ENCODE peak calls at places on chromosomes 16 and 17, in five cellular contexts. One of them, this sample, is unnamed.

GRCh38 chr16:15704545-15704987 is 54.5 kb downstream of the NDE1 start:
- DNase-seq in A549: peak; percentile 75
- DNase-seq in GM23338: peak; percentile 86
- DNase-seq in HL-60: peak; percentile 70
- DNase-seq in GM12878: no peak
- DNase-seq in this sample: peak; percentile 58

GRCh38 chr16:5615868-5616642 is 518.5 kb upstream of the EEF2KMT start:
- DNase-seq in A549: peak; percentile 58
- DNase-seq in GM23338: peak; percentile 88
- DNase-seq in HL-60: peak; percentile 32
- DNase-seq in GM12878: no peak
- DNase-seq in this sample: no peak

GRCh38 chr16:85996843-85997242 is 97.9 kb downstream of the IRF8 start:
- DNase-seq in A549: no peak
- DNase-seq in GM23338: no peak
- DNase-seq in HL-60: no peak
- DNase-seq in GM12878: no peak
- DNase-seq in this sample: no peak

GRCh38 chr17:41777579-41778188 is 8.8 kb downstream of the JUP start:
- DNase-seq in A549: peak; percentile 98
- DNase-seq in GM23338: no peak
- DNase-seq in HL-60: no peak
- DNase-seq in GM12878: no peak
- DNase-seq in this sample: peak; percentile 69

GRCh38 chr16:81703177-81704155 is 75.6 kb upstream of the PLCG2 start:
- DNase-seq in A549: peak; percentile 92
- DNase-seq in GM23338: peak; percentile 28
- DNase-seq in HL-60: no peak
- DNase-seq in GM12878: no peak
- DNase-seq in this sample: no peak

GRCh38 chr17:29615048-29615385 is 7.7 kb downstream of the CORO6 start:
- DNase-seq in A549: no peak
- DNase-seq in GM23338: peak; percentile 32
- DNase-seq in HL-60: peak; percentile 72
- DNase-seq in GM12878: no peak
- DNase-seq in this sample: no peak

GRCh38 chr17:20967776-20968175 is 75.0 kb downstream of the USP22 start:
- DNase-seq in A549: no peak
- DNase-seq in GM23338: no peak
- DNase-seq in HL-60: no peak
- DNase-seq in GM12878: no peak
- DNase-seq in this sample: no peak

GRCh38 chr16:85569615-85570212 is 43.4 kb upstream of the GSE1 start:
- DNase-seq in A549: no peak
- DNase-seq in GM23338: peak; percentile 66
- DNase-seq in HL-60: peak; percentile 87
- DNase-seq in GM12878: peak; percentile 74
- DNase-seq in this sample: no peak

GRCh38 chr16:35751191-35751941 is 2292.0 kb downstream of the TP53TG3F start:
- DNase-seq in A549: no peak
- DNase-seq in GM23338: no peak
- DNase-seq in HL-60: no peak
- DNase-seq in GM12878: no peak
- DNase-seq in this sample: no peak

GRCh38 chr17:1031711-1032110 is 34.8 kb downstream of the TIMM22 start:
- DNase-seq in A549: no peak
- DNase-seq in GM23338: peak; percentile 79
- DNase-seq in HL-60: no peak
- DNase-seq in GM12878: no peak
- DNase-seq in this sample: no peak

GRCh38 chr16:27434141-27435051 is 32.4 kb downstream of the IL21R start:
- DNase-seq in A549: no peak
- DNase-seq in GM23338: no peak
- DNase-seq in HL-60: no peak
- DNase-seq in GM12878: no peak
- DNase-seq in this sample: no peak

GRCh38 chr17:57535652-57536018 is 209.5 kb downstream of the CCDC182 start:
- DNase-seq in A549: peak; percentile 52
- DNase-seq in GM23338: no peak
- DNase-seq in HL-60: no peak
- DNase-seq in GM12878: no peak
- DNase-seq in this sample: no peak

GRCh38 chr17:46894476-46895151 is 28.3 kb upstream of the GOSR2 start:
- DNase-seq in A549: no peak
- DNase-seq in GM23338: peak; percentile 45
- DNase-seq in HL-60: no peak
- DNase-seq in GM12878: no peak
- DNase-seq in this sample: no peak

GRCh38 chr17:28324272-28324745 is 5.3 kb downstream of the TMEM97 start:
- DNase-seq in A549: peak; percentile 32
- DNase-seq in GM23338: no peak
- DNase-seq in HL-60: no peak
- DNase-seq in GM12878: no peak
- DNase-seq in this sample: no peak

GRCh38 chr16:57809276-57809793 is 7.0 kb upstream of the KIFC3 start:
- DNase-seq in A549: no peak
- DNase-seq in GM23338: no peak
- DNase-seq in HL-60: no peak
- DNase-seq in GM12878: no peak
- DNase-seq in this sample: no peak

GRCh38 chr17:55319933-55320593 is 55.3 kb downstream of the HLF start:
- DNase-seq in A549: no peak
- DNase-seq in GM23338: no peak
- DNase-seq in HL-60: no peak
- DNase-seq in GM12878: no peak
- DNase-seq in this sample: no peak

GRCh38 chr17:43714338-43715149 is 44.0 kb downstream of the SOST start:
- DNase-seq in A549: no peak
- DNase-seq in GM23338: no peak
- DNase-seq in HL-60: peak; percentile 6
- DNase-seq in GM12878: no peak
- DNase-seq in this sample: no peak

GRCh38 chr16:88448461-88449266 is 4.4 kb upstream of the ZFPM1 start:
- DNase-seq in A549: no peak
- DNase-seq in GM23338: no peak
- DNase-seq in HL-60: no peak
- DNase-seq in GM12878: no peak
- DNase-seq in this sample: no peak

GRCh38 chr17:62179525-62180161 is 114.6 kb upstream of the MED13 start:
- DNase-seq in A549: peak; percentile 92
- DNase-seq in GM23338: no peak
- DNase-seq in HL-60: no peak
- DNase-seq in GM12878: no peak
- DNase-seq in this sample: peak; percentile 27

GRCh38 chr17:1179635-1180433 is at the start of gene ABR:
- DNase-seq in A549: no peak
- DNase-seq in GM23338: peak; percentile 74
- DNase-seq in HL-60: no peak
- DNase-seq in GM12878: no peak
- DNase-seq in this sample: no peak

GRCh38 chr16:13289515-13289914 is 388.1 kb downstream of the SHISA9 start:
- DNase-seq in A549: no peak
- DNase-seq in GM23338: no peak
- DNase-seq in HL-60: no peak
- DNase-seq in GM12878: peak; percentile 17
- DNase-seq in this sample: no peak

GRCh38 chr17:14282700-14283099 is 18.2 kb upstream of the HS3ST3B1 start:
- DNase-seq in A549: no peak
- DNase-seq in GM23338: no peak
- DNase-seq in HL-60: no peak
- DNase-seq in GM12878: no peak
- DNase-seq in this sample: no peak

GRCh38 chr16:85249418-85249817 is 137.1 kb upstream of the CIBAR2 start:
- DNase-seq in A549: no peak
- DNase-seq in GM23338: no peak
- DNase-seq in HL-60: no peak
- DNase-seq in GM12878: no peak
- DNase-seq in this sample: no peak

GRCh38 chr16:85372627-85373372 is 240.3 kb upstream of the GSE1 start:
- DNase-seq in A549: peak; percentile 52
- DNase-seq in GM23338: no peak
- DNase-seq in HL-60: peak; percentile 71
- DNase-seq in GM12878: no peak
- DNase-seq in this sample: no peak

GRCh38 chr17:75260679-75261335 is 599 bp downstream of the GGA3 start:
- DNase-seq in A549: no peak
- DNase-seq in GM23338: peak; percentile 56
- DNase-seq in HL-60: no peak
- DNase-seq in GM12878: no peak
- DNase-seq in this sample: no peak

GRCh38 chr17:27513849-27514248 is 57.6 kb downstream of the KSR1 start:
- DNase-seq in A549: no peak
- DNase-seq in GM23338: no peak
- DNase-seq in HL-60: no peak
- DNase-seq in GM12878: no peak
- DNase-seq in this sample: no peak

GRCh38 chr16:23134274-23134673 is 15.0 kb downstream of the USP31 start:
- DNase-seq in A549: no peak
- DNase-seq in GM23338: no peak
- DNase-seq in HL-60: no peak
- DNase-seq in GM12878: no peak
- DNase-seq in this sample: no peak

GRCh38 chr17:50638851-50639767 is 4.4 kb downstream of the ABCC3 start:
- DNase-seq in A549: peak; percentile 100
- DNase-seq in GM23338: no peak
- DNase-seq in HL-60: no peak
- DNase-seq in GM12878: no peak
- DNase-seq in this sample: peak; percentile 96

GRCh38 chr17:33451221-33451620 is 158.1 kb upstream of the ASIC2 start:
- DNase-seq in A549: no peak
- DNase-seq in GM23338: no peak
- DNase-seq in HL-60: no peak
- DNase-seq in GM12878: no peak
- DNase-seq in this sample: no peak

DNA sequence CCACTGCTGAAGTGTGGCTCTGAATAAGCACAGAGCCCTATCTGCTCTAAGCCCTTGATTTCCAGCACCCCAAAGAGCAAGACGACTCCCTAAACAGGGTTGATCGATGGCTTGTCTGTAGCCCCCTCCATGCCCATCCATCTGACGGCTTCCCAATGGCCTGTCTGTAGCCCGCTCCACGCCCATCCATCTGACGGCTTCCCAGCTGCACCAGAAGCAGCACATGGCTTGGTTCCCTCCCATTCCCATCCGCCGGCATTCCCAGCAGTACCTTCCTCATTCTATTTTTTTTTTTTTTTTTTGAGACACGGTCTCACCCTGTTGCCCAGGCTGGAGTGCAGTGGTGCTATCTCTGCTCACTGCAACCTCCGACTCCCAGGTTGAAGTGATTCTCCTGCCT is 64.5 kb downstream of the RBFOX3 start:
- DNase-seq in A549: no peak
- DNase-seq in GM23338: no peak
- DNase-seq in HL-60: no peak
- DNase-seq in GM12878: no peak
- DNase-seq in this sample: no peak
- TF ChIP-seq REST in A549: no peak
- TF ChIP-seq REST in GM23338: no peak
- TF ChIP-seq REST in HL-60: no peak
- TF ChIP-seq REST in GM12878: no peak
- TF ChIP-seq REST in this sample: no peak

GRCh38 chr17:7636192-7636591 is 6.3 kb downstream of the SHBG start:
- DNase-seq in A549: no peak
- DNase-seq in GM23338: no peak
- DNase-seq in HL-60: no peak
- DNase-seq in GM12878: no peak
- DNase-seq in this sample: no peak

GRCh38 chr17:7631398-7632380 is 1.8 kb downstream of the SHBG start:
- DNase-seq in A549: no peak
- DNase-seq in GM23338: no peak
- DNase-seq in HL-60: no peak
- DNase-seq in GM12878: no peak
- DNase-seq in this sample: no peak

GRCh38 chr17:7632492-7632894 is 2.6 kb downstream of the SHBG start:
- DNase-seq in A549: peak; percentile 71
- DNase-seq in GM23338: peak; percentile 86
- DNase-seq in HL-60: no peak
- DNase-seq in GM12878: no peak
- DNase-seq in this sample: no peak

GRCh38 chr17:7633093-7633492 is 3.2 kb downstream of the SHBG start:
- DNase-seq in A549: peak; percentile 29
- DNase-seq in GM23338: peak; percentile 51
- DNase-seq in HL-60: no peak
- DNase-seq in GM12878: no peak
- DNase-seq in this sample: no peak

DNA sequence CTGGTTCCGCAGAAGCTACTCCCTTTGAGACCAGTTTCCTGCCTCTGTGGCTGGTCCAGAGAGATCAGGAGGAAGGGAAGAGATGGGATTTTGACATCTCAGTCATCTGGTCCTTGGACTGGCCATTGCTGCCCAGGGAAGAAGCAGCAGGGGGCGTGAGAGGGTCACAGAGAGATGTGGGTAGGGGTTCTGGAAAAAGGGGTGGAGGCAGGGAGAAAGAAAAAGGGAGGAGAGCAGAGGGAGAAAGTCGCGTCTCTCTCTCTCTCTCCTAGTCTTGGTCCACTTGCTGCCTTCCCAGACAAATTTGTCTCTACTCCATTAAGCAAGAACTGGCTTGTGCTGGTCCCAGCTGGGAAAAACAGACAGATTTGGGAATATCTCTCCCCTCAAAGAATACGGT is 4.4 kb downstream of the SHBG start:
- DNase-seq in A549: peak; percentile 71
- DNase-seq in GM23338: peak; percentile 91
- DNase-seq in HL-60: no peak
- DNase-seq in GM12878: no peak
- DNase-seq in this sample: no peak
- TF ChIP-seq REST in A549: no peak
- TF ChIP-seq REST in GM23338: no peak
- TF ChIP-seq REST in HL-60: no peak
- TF ChIP-seq REST in GM12878: no peak
- TF ChIP-seq REST in this sample: no peak

GRCh38 chr17:38534498-38534885 is 71.3 kb downstream of the SRCIN1 start:
- DNase-seq in A549: no peak
- DNase-seq in GM23338: no peak
- DNase-seq in HL-60: no peak
- DNase-seq in GM12878: no peak
- DNase-seq in this sample: no peak

GRCh38 chr17:38532451-38532850 is 73.3 kb downstream of the SRCIN1 start:
- DNase-seq in A549: no peak
- DNase-seq in GM23338: no peak
- DNase-seq in HL-60: no peak
- DNase-seq in GM12878: no peak
- DNase-seq in this sample: no peak

GRCh38 chr17:38535886-38536285 is 69.9 kb downstream of the SRCIN1 start:
- DNase-seq in A549: no peak
- DNase-seq in GM23338: no peak
- DNase-seq in HL-60: no peak
- DNase-seq in GM12878: no peak
- DNase-seq in this sample: no peak

GRCh38 chr17:38533706-38534497 is 71.8 kb downstream of the SRCIN1 start:
- DNase-seq in A549: no peak
- DNase-seq in GM23338: peak; percentile 56
- DNase-seq in HL-60: no peak
- DNase-seq in GM12878: no peak
- DNase-seq in this sample: no peak

GRCh38 chr17:38533241-38533640 is 72.5 kb downstream of the SRCIN1 start:
- DNase-seq in A549: no peak
- DNase-seq in GM23338: no peak
- DNase-seq in HL-60: no peak
- DNase-seq in GM12878: no peak
- DNase-seq in this sample: no peak
- TF ChIP-seq REST in A549: no peak
- TF ChIP-seq REST in GM23338: no peak
- TF ChIP-seq REST in HL-60: no peak
- TF ChIP-seq REST in GM12878: no peak
- TF ChIP-seq REST in this sample: no peak

GRCh38 chr16:67170168-67170947 is at the start of gene NOL3:
- DNase-seq in A549: peak; percentile 94
- DNase-seq in GM23338: peak; percentile 87
- DNase-seq in HL-60: no peak
- DNase-seq in GM12878: peak; percentile 58
- DNase-seq in this sample: no peak
- TF ChIP-seq REST in A549: no peak
- TF ChIP-seq REST in GM23338: no peak
- TF ChIP-seq REST in HL-60: no peak
- TF ChIP-seq REST in GM12878: no peak
- TF ChIP-seq REST in this sample: no peak